ENCODE peak calls at places on chromosomes 12 and 14, in six cellular contexts. O is CD4-positive, CD25-positive, alpha-beta regulatory T cell; N is hepatocyte; Y is WERI-Rb-1; Z is gastrocnemius medialis; X is PC-9. V is an unnamed sample. For H3K27me3, the result is how much of the 10 kb centered on the place peaks cover.

GRCh38 chr14:76773188-76773885 is 12.1 kb downstream of the VASH1 start:
- DNase-seq in O (no peak), N (peak), Y (no peak), Z (peak), X (peak), V (no peak)

GRCh38 chr12:52074006-52074405 is 4.2 kb downstream of the ATG101 start:
- DNase-seq in O (no peak), N (no peak), Y (no peak), Z (peak), X (no peak), V (peak)

GRCh38 chr12:18718462-18718861 is 19.4 kb downstream of the PLCZ1 start:
- DNase-seq in O (no peak), N (no peak), Y (no peak), Z (no peak), X (no peak), V (no peak)

GRCh38 chr12:126768517-126768916 is 1498.5 kb upstream of the TMEM132C start:
- DNase-seq in O (peak), N (no peak), Y (no peak), Z (no peak), X (no peak), V (no peak)

GRCh38 chr14:69153848-69154208 is 909 bp upstream of the DCAF5 start:
- DNase-seq in O (peak), N (peak), Y (no peak), Z (peak), X (no peak), V (peak)

GRCh38 chr12:110694330-110694891 is 5.5 kb upstream of the HVCN1 start:
- DNase-seq in O (no peak), N (no peak), Y (peak), Z (peak), X (no peak), V (no peak)

GRCh38 chr14:34075826-34076225 is 125.0 kb upstream of the EGLN3 start:
- DNase-seq in O (no peak), N (no peak), Y (no peak), Z (no peak), X (no peak), V (no peak)

GRCh38 chr14:103073876-103074698 is 9.9 kb upstream of the LBHD2 start:
- DNase-seq in O (no peak), N (no peak), Y (no peak), Z (no peak), X (no peak), V (no peak)

GRCh38 chr14:61706096-61706690 is 10.9 kb downstream of the HIF1A start:
- DNase-seq in O (no peak), N (no peak), Y (no peak), Z (no peak), X (no peak), V (no peak)

GRCh38 chr14:21191809-21192446 is 36.1 kb upstream of the OR5AU1 start:
- DNase-seq in O (peak), N (peak), Y (peak), Z (peak), X (no peak), V (peak)

GRCh38 chr12:7128681-7129593 is at the start of gene RBP5:
- DNase-seq in O (no peak), N (no peak), Y (no peak), Z (no peak), X (no peak), V (no peak)

GRCh38 chr12:75889214-75889613 is 142.4 kb downstream of the PHLDA1 start:
- DNase-seq in O (no peak), N (no peak), Y (no peak), Z (no peak), X (no peak), V (peak)

GRCh38 chr12:49043856-49044258 is 16.7 kb downstream of the KMT2D start:
- DNase-seq in O (peak), N (peak), Y (peak), Z (peak), X (peak), V (peak)

GRCh38 chr14:73133795-73134194 is 2.5 kb upstream of the PSEN1 start:
- DNase-seq in O (no peak), N (no peak), Y (no peak), Z (no peak), X (no peak), V (no peak)
- H3K27ac ChIP-seq in O (no peak), N (no peak), Y (no peak), Z (no peak), X (no peak), V (no peak)

GRCh38 chr12:132408001-132408400 is 78.6 kb upstream of the GALNT9 start:
- DNase-seq in O (no peak), N (no peak), Y (no peak), Z (no peak), X (no peak), V (no peak)
- H3K27me3 ChIP-seq in O (under half), N (under half), Y (under half), Z (under half), X (half or more), V (under half)

GRCh38 chr12:64252708-64253107 is 30.6 kb upstream of the KICS2 start:
- DNase-seq in O (no peak), N (no peak), Y (no peak), Z (peak), X (no peak), V (no peak)
- H3K27ac ChIP-seq in O (no peak), N (no peak), Y (no peak), Z (no peak), X (no peak), V (no peak)

DNA sequence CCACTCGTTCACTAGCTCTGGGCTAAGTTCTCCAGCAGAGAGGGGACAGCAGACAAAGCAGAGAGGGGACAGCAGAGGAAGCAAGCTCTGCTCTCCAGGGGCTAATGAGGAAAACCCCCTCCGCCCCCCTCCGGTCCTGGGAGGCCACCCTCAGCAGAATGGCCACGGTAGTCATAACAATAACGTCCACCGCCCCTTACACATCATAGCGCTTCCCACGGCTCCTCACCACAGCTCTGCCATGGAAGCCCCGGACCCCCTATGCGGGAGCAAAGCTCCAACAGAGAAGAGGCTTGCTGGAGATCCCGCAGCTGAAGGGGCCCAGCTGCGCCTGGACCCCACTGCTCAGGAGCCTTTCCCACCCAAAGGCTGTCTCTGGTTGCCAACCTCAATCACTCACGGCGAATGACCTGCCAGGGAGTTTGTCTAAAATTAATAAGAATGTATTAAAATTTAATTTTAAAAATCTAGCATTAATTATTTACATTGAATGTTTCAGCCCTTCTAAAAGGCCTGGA is 17.4 kb downstream of the BEGAIN start:
- DNase-seq in O (no peak), N (no peak), Y (no peak), Z (no peak), X (no peak), V (no peak)
- H3K27me3 ChIP-seq in O (under half), N (half or more), Y (under half), Z (under half), X (under half), V (under half)

DNA sequence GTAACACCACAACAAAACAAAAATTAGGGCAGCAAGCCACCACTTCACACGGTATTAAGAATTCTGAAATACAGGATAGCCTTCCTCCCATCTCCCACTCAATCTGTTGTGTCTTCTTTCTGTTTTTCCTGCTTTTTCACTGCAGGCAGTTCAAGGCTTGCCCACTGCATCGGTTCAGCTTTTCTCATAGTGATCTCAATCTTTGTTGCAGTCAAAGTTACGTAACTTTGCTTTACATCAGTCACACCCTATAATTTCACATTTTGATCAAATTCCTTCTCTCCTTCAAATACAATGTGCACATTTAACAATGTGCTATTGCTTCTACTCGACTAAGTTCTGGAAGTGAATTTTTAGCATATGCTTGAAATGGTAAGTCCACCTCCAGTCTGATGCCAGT is 217.7 kb downstream of the EFCAB11 start:
- DNase-seq in O (no peak), N (no peak), Y (no peak), Z (no peak), X (no peak), V (no peak)
- H3K27ac ChIP-seq in O (no peak), N (no peak), Y (no peak), Z (no peak), X (no peak), V (no peak)

DNA sequence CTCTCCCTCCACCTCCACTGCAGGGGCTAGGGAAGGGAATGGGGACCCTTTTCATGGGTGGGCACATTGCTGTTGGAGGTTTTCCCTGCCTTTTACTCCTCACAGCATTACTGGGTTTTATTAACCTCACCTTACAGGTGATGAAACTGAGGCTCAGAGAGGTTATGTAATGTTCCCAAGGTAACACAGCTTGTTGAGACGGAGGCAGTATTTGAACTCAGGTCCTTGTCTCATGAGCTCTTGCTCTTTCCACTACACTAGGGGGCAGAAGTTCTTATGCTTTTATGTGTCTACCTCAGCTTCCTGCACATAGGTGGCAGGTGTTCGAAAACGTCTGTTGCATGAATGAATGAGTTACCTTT is 11.7 kb downstream of the CISTR start:
- DNase-seq in O (no peak), N (no peak), Y (no peak), Z (no peak), X (no peak), V (no peak)
- H3K27me3 ChIP-seq in O (half or more), N (half or more), Y (under half), Z (under half), X (under half), V (under half)

GRCh38 chr12:50387487-50387886 is 8.9 kb downstream of the FAM186A start:
- DNase-seq in O (no peak), N (peak), Y (no peak), Z (no peak), X (no peak), V (no peak)
- H3K27ac ChIP-seq in O (no peak), N (peak), Y (no peak), Z (no peak), X (no peak), V (no peak)

DNA sequence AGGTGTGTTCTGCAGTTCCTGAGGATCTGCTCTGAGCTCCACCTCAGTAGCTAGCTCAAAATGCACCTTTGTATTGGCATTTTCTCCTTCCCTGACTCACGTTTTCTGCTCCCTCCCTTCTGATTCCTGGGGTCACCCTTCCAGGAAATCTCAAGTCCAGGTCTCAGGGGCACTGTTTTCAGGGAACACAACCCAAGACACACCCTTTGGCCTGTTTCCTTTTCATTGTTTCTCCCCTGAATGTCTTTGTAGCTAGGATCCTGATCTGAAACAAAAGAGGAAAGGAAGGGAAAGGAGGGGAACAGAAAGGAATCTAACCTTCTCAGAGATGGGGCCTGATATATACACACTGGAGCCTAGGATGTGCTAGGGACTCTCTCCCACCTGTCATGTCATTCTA is 7.3 kb upstream of the RIPK3 start:
- DNase-seq in O (no peak), N (no peak), Y (no peak), Z (no peak), X (no peak), V (no peak)
- H3K27me3 ChIP-seq in O (under half), N (under half), Y (under half), Z (under half), X (under half), V (under half)

DNA sequence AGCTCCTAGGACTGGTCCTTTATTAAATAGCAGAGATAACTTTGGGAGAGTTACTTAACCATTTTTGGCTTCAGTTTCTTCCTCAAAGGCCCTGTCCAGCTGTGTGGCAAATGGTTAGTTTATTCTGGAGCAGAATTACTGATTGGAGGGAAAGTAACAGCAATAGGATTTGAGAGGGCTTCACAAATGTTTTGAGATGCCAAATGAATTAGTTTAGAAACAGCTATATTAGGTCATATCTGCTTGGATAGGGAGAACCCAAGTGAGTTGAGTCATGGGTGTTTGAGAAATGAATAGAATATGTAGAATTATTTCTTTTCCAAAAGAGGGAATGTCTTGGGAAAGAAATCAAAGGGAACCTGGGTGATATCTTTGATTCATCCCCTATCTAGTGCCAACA is 17.5 kb downstream of the RASSF3 start:
- DNase-seq in O (no peak), N (no peak), Y (no peak), Z (no peak), X (no peak), V (no peak)
- H3K27ac ChIP-seq in O (no peak), N (no peak), Y (no peak), Z (peak), X (peak), V (no peak)